ENCODE peak calls at places on chromosome 19, in six cellular contexts. E is body of pancreas, T is OCI-LY7, Y is fibroblast of villous mesenchyme, N is pancreas, Q is GM12865. G is an unnamed sample.

GRCh38 chr19:4371898-4372629 is 28.3 kb downstream of the SH3GL1 start:
- DNase-seq in E (no peak), N (no peak), Y (no peak), Q (no peak), T (no peak), G (no peak)

GRCh38 chr19:45469835-45470146 is 2.0 kb downstream of the FOSB start:
- DNase-seq in T (peak), Q (peak), E (peak), Y (no peak), N (no peak), G (peak)

GRCh38 chr19:11478167-11479089 is 2.4 kb downstream of the ELAVL3 start:
- DNase-seq in Q (no peak), N (no peak), Y (no peak), E (no peak), T (no peak), G (no peak)

GRCh38 chr19:3210347-3211017 is 14.0 kb upstream of the CELF5 start:
- DNase-seq in N (no peak), T (peak), E (peak), Q (peak), Y (peak), G (peak)

GRCh38 chr19:45782820-45783785 is 813 bp upstream of the DMPK start:
- DNase-seq in N (no peak), Q (no peak), Y (peak), T (no peak), E (no peak), G (no peak)

GRCh38 chr19:19656451-19657396 is 6.8 kb downstream of the ATP13A1 start:
- DNase-seq in E (no peak), Y (no peak), Q (no peak), T (no peak), N (no peak), G (peak)

GRCh38 chr19:8641221-8641907 is 10.9 kb downstream of the NFILZ start:
- DNase-seq in N (no peak), Y (no peak), Q (no peak), E (no peak), T (no peak), G (no peak)

GRCh38 chr19:13079542-13079986 is 23.1 kb downstream of the LYL1 start:
- DNase-seq in Y (peak), Q (no peak), N (no peak), T (no peak), E (no peak), G (no peak)

GRCh38 chr19:10892256-10892655 is 20.9 kb downstream of the CARM1 start:
- DNase-seq in Q (no peak), T (no peak), Y (no peak), E (no peak), N (no peak), G (no peak)

GRCh38 chr19:19652482-19653295 is 9.2 kb upstream of the GMIP start:
- DNase-seq in Q (no peak), N (no peak), Y (no peak), T (no peak), E (no peak), G (no peak)

GRCh38 chr19:42246143-42246868 is 3.9 kb upstream of the GSK3A start:
- DNase-seq in E (peak), N (peak), Q (no peak), T (no peak), Y (peak), G (no peak)

GRCh38 chr19:41323430-41324125 is 13.6 kb downstream of the CCDC97 start:
- DNase-seq in E (peak), Y (peak), T (no peak), Q (no peak), N (no peak), G (no peak)

GRCh38 chr19:13742756-13743155 is 21.6 kb upstream of the MRI1 start:
- DNase-seq in T (no peak), Q (no peak), Y (no peak), E (no peak), N (no peak), G (no peak)

GRCh38 chr19:13960863-13961784 is 8.8 kb downstream of the DCAF15 start:
- DNase-seq in E (no peak), T (no peak), Y (no peak), Q (no peak), N (no peak), G (no peak)

GRCh38 chr19:3234800-3235199 is 10.3 kb downstream of the CELF5 start:
- DNase-seq in N (no peak), Q (no peak), Y (no peak), E (no peak), T (no peak), G (no peak)

GRCh38 chr19:12996542-12997094 is 1.3 kb downstream of the NFIX start:
- DNase-seq in Y (no peak), Q (no peak), T (no peak), N (peak), E (peak), G (no peak)

GRCh38 chr19:41753159-41753558 is 2.2 kb upstream of the CEACAM6 start:
- DNase-seq in T (peak), Y (peak), N (peak), Q (peak), E (peak), G (peak)

GRCh38 chr19:35090795-35091214 is 24.8 kb upstream of the FXYD3 start:
- DNase-seq in E (peak), T (no peak), Y (no peak), N (peak), Q (no peak), G (no peak)
- TF ChIP-seq CTCF in E (no peak), T (no peak), Y (no peak), N (no peak), Q (no peak), G (no peak)

GRCh38 chr19:50458396-50459066 is 17.8 kb upstream of the EMC10 start:
- DNase-seq in E (no peak), Q (no peak), T (no peak), Y (no peak), N (no peak), G (no peak)

GRCh38 chr19:50461066-50461875 is 15.0 kb upstream of the EMC10 start:
- DNase-seq in Y (peak), T (peak), E (peak), N (peak), Q (peak), G (peak)

GRCh38 chr19:50459067-50459456 is 17.2 kb upstream of the EMC10 start:
- DNase-seq in T (no peak), E (no peak), N (no peak), Y (no peak), Q (no peak), G (no peak)

GRCh38 chr19:50459638-50460037 is 16.7 kb upstream of the EMC10 start:
- DNase-seq in E (no peak), N (no peak), Q (no peak), Y (no peak), T (no peak), G (no peak)

DNA sequence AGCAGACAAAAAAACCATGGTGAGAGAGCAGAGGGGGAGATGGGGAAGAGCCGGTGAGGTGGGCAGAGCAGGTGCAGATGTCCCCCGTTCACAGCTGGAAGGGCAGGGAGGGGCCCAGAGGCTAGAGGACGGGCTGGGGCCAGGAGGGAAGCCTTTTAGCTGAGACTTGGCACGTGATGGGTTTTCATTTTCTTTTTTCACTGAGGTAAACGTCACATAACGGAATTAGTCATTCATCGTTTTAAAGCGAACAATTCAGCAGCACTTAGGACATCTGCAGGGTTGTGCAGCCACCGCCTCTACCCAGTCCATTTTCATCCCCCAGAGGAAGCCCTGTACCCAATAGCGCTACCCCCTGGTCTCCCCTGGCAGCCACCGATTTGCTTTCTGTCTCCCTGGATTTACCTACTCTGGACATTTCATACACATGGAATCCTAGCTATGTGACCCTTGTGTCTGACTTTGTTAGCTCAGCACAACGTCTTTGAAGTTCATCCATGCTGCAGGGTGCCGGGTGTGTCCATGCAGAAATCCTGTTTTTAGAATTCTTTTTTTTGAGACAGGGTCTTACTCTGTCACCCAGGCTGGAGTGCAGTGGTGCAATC is 16.0 kb upstream of the EMC10 start:
- DNase-seq in Q (peak), N (no peak), Y (peak), E (no peak), T (peak), G (peak)
- TF ChIP-seq CTCF in Q (peak), N (no peak), Y (no peak), E (no peak), T (peak), G (peak)

GRCh38 chr19:27894906-27895754 is 1317.8 kb downstream of the UQCRFS1 start:
- DNase-seq in Q (no peak), Y (no peak), E (no peak), N (no peak), T (no peak), G (no peak)
- TF ChIP-seq CTCF in Q (no peak), Y (no peak), E (no peak), N (no peak), T (no peak), G (no peak)

DNA sequence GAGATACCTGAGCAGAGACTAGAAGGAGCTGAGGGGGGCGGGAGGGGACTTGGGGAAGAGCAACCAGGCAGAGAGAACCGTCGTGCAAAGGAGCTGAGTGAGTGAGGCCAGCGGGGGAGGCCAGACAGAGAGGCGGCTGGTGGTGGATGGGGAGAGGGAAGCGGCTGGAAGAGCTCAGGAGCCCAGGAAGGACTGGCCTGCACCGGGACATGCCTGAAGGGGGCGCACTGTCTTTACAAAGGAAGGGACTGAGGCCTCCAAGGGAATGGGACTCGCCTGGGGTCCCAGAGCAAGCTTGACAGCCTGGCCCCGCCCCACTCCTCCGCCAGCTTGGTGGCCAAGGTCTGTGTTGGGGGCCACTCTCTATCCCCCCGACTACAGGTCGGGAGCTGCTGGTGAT is 14.9 kb downstream of the ONECUT3 start:
- DNase-seq in Y (peak), Q (no peak), E (no peak), N (no peak), T (no peak), G (peak)
- TF ChIP-seq CTCF in Y (peak), Q (peak), E (no peak), N (no peak), T (peak), G (peak)

GRCh38 chr19:32976223-32976805 is 4.3 kb downstream of the FAAP24 start:
- DNase-seq in T (peak), E (peak), N (peak), Y (peak), Q (peak), G (peak)
- TF ChIP-seq CTCF in T (peak), E (peak), N (peak), Y (peak), Q (peak), G (peak)

GRCh38 chr19:23403581-23404324 is 8.5 kb upstream of the ZNF91 start:
- DNase-seq in T (no peak), Y (no peak), Q (no peak), N (peak), E (peak), G (no peak)
- TF ChIP-seq CTCF in T (peak), Y (no peak), Q (no peak), N (peak), E (peak), G (no peak)

DNA sequence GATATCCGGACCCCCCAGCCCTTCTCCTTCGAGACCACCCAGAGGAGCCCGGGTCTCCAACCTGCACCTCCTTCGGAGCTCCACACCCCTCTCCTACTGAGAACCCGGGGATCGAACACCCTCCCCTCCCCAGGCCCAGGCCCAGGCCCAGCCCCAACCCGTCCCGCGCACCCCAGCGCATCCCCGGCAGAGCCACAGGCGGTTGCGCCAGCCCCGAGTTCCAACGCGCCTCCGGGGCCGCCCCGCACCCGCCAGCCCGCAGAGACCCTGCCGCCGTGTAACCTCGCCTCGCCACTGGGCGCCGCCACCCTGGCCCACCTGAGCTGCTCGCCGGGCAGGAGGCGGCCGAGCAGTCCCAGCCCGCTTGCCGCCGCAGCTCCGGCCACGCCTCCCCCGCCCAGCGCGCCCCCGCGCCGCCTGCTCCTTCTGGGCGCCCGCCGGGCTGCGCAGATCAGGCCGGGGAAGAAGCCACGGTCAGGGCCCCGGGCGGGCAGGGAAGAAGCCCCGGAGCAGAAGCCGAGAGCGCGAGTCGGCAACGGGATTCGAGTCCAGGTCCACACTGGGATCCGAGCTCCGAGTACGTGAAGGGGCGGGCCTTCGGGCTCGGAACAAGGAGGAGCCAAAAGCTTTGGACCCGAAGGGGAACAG is at the start of gene MBOAT7:
- DNase-seq in E (no peak), Y (no peak), Q (no peak), T (peak), N (no peak), G (peak)
- TF ChIP-seq CTCF in E (no peak), Y (no peak), Q (peak), T (peak), N (no peak), G (peak)

GRCh38 chr19:7489609-7490044 is 792 bp upstream of the PEX11G start:
- DNase-seq in Q (no peak), T (no peak), E (no peak), N (no peak), Y (no peak), G (no peak)

GRCh38 chr19:7492142-7493055 is 3.6 kb upstream of the PEX11G start:
- DNase-seq in Q (no peak), Y (peak), T (no peak), E (peak), N (no peak), G (no peak)

GRCh38 chr19:7497292-7497691 is 8.5 kb upstream of the PEX11G start:
- DNase-seq in T (no peak), Q (no peak), E (no peak), N (no peak), Y (no peak), G (peak)

GRCh38 chr19:7488736-7489353 is at the start of gene PEX11G:
- DNase-seq in T (peak), Q (peak), Y (peak), E (peak), N (peak), G (peak)

GRCh38 chr19:7494416-7495098 is 5.7 kb upstream of the PEX11G start:
- DNase-seq in Q (no peak), E (peak), T (no peak), N (peak), Y (peak), G (no peak)
- TF ChIP-seq CTCF in Q (no peak), E (no peak), T (no peak), N (no peak), Y (peak), G (no peak)

G was measured in GM13977.